ENCODE peak calls at places on chromosomes 6 and 20, in five cellular contexts. Y is mesothelial cell of epicardium; G is stimulated activated CD4-positive, alpha-beta T cell treated with anti-CD3 and anti-CD28 coated beads, Interleukin-15, amount 100 ng/mL, for 1 hour; C is epithelial cell of proximal tubule; L is NAMALWA. N is an unnamed sample.
A peak's percentile ranks its signal among the peaks of the same experiment; 100 is the strongest.

GRCh38 chr6:56021943-56022342 is 146.6 kb upstream of the BMP5 start:
- DNase-seq in Y (no peak), G (no peak), C (no peak), L (peak; percentile 13), N (no peak)

GRCh38 chr6:79267128-79267527 is 32.6 kb upstream of the HMGN3 start:
- DNase-seq in Y (no peak), G (no peak), C (no peak), L (no peak), N (no peak)

GRCh38 chr6:100267721-100268123 is 197.0 kb downstream of the SIM1 start:
- DNase-seq in Y (no peak), G (no peak), C (no peak), L (no peak), N (no peak)

GRCh38 chr6:112560651-112561050 is 213.5 kb downstream of the RFPL4B start:
- DNase-seq in Y (no peak), G (no peak), C (no peak), L (peak; percentile 34), N (no peak)

GRCh38 chr6:52513464-52513863 is 63.4 kb downstream of the TRAM2 start:
- DNase-seq in Y (no peak), G (no peak), C (no peak), L (no peak), N (no peak)

GRCh38 chr6:69084746-69085335 is 449.8 kb downstream of the ADGRB3 start:
- DNase-seq in Y (no peak), G (no peak), C (no peak), L (no peak), N (no peak)

GRCh38 chr6:25327372-25327771 is 48.2 kb downstream of the CARMIL1 start:
- DNase-seq in Y (no peak), G (no peak), C (no peak), L (no peak), N (no peak)

GRCh38 chr6:87282743-87283142 is 39.6 kb upstream of the SMIM8 start:
- DNase-seq in Y (no peak), G (no peak), C (no peak), L (no peak), N (no peak)

GRCh38 chr20:8449120-8449519 is 317.1 kb downstream of the PLCB1 start:
- DNase-seq in Y (no peak), G (no peak), C (no peak), L (no peak), N (no peak)

GRCh38 chr6:46376562-46376969 is 114.7 kb downstream of the RCAN2 start:
- DNase-seq in Y (no peak), G (no peak), C (no peak), L (peak; percentile 49), N (peak; percentile 71)

GRCh38 chr6:27478141-27478705 is 5.3 kb upstream of the ZNF184 start:
- DNase-seq in Y (no peak), G (no peak), C (no peak), L (peak; percentile 75), N (no peak)

GRCh38 chr6:7106215-7106751 is 1.5 kb upstream of the RREB1 start:
- DNase-seq in Y (no peak), G (no peak), C (no peak), L (no peak), N (no peak)

GRCh38 chr6:138337076-138337475 is 40.6 kb upstream of the SMIM28 start:
- DNase-seq in Y (no peak), G (no peak), C (no peak), L (no peak), N (no peak)

GRCh38 chr20:41078329-41078728 is 49.7 kb downstream of the TOP1 start:
- DNase-seq in Y (no peak), G (no peak), C (peak; percentile 19), L (peak; percentile 65), N (peak; percentile 10)

GRCh38 chr6:24448396-24448795 is 41.0 kb downstream of the GPLD1 start:
- DNase-seq in Y (no peak), G (no peak), C (no peak), L (no peak), N (no peak)

GRCh38 chr20:37411408-37412306 is 65.7 kb downstream of the SRC start:
- DNase-seq in Y (no peak), G (no peak), C (no peak), L (no peak), N (no peak)

GRCh38 chr6:89927788-89928565 is 33.7 kb downstream of the GJA10 start:
- DNase-seq in Y (no peak), G (no peak), C (no peak), L (no peak), N (no peak)

GRCh38 chr6:167475947-167476346 is 151.1 kb downstream of the TTLL2 start:
- DNase-seq in Y (no peak), G (no peak), C (no peak), L (no peak), N (no peak)

GRCh38 chr6:103268335-103268734 is 1591.4 kb downstream of the HACE1 start:
- DNase-seq in Y (no peak), G (no peak), C (no peak), L (no peak), N (no peak)

GRCh38 chr20:42559665-42560064 is 630.0 kb downstream of the PTPRT start:
- DNase-seq in Y (no peak), G (no peak), C (no peak), L (no peak), N (no peak)

GRCh38 chr6:89369009-89369408 is 16.5 kb upstream of the UBE2J1 start:
- DNase-seq in Y (no peak), G (no peak), C (no peak), L (no peak), N (no peak)

GRCh38 chr6:91341473-91341872 is 754.6 kb upstream of the MAP3K7 start:
- DNase-seq in Y (no peak), G (no peak), C (no peak), L (no peak), N (no peak)

GRCh38 chr6:89970609-89971337 is 76.5 kb downstream of the GJA10 start:
- DNase-seq in Y (peak; percentile 49), G (no peak), C (peak; percentile 52), L (no peak), N (peak; percentile 19)

GRCh38 chr6:15106958-15107643 is 138.8 kb upstream of the JARID2 start:
- DNase-seq in Y (no peak), G (no peak), C (no peak), L (no peak), N (no peak)

GRCh38 chr6:32819729-32820128 is 2.9 kb upstream of the HLA-DOB start:
- DNase-seq in Y (no peak), G (no peak), C (peak; percentile 98), L (no peak), N (no peak)

GRCh38 chr6:135033238-135033637 is 21.4 kb downstream of the HBS1L start:
- DNase-seq in Y (no peak), G (no peak), C (no peak), L (no peak), N (no peak)

GRCh38 chr6:13256614-13257013 is 71.7 kb downstream of the TBC1D7 start:
- DNase-seq in Y (no peak), G (no peak), C (no peak), L (no peak), N (no peak)

GRCh38 chr6:28011716-28012115 is 54.7 kb downstream of the OR2B6 start:
- DNase-seq in Y (no peak), G (no peak), C (peak; percentile 80), L (no peak), N (no peak)

GRCh38 chr6:112511441-112511840 is 164.3 kb downstream of the RFPL4B start:
- DNase-seq in Y (no peak), G (no peak), C (no peak), L (no peak), N (no peak)

GRCh38 chr6:20840675-20841074 is 306.4 kb downstream of the CDKAL1 start:
- DNase-seq in Y (no peak), G (no peak), C (no peak), L (no peak), N (no peak)

GRCh38 chr6:43644940-43645612 is at the start of gene RSPH9:
- DNase-seq in Y (peak; percentile 70), G (peak; percentile 47), C (no peak), L (no peak), N (peak; percentile 72)

GRCh38 chr6:14665827-14666724 is 548.5 kb downstream of the CD83 start:
- DNase-seq in Y (no peak), G (no peak), C (no peak), L (no peak), N (peak; percentile 27)

GRCh38 chr6:137013738-137014602 is 30.8 kb downstream of the IL20RA start:
- DNase-seq in Y (no peak), G (no peak), C (no peak), L (peak; percentile 33), N (no peak)

GRCh38 chr6:80003841-80004198 is 629 bp upstream of the TTK start:
- DNase-seq in Y (no peak), G (no peak), C (peak; percentile 4), L (peak; percentile 13), N (no peak)

N was measured in GM20000.